ENCODE peak calls at places on chromosome 10, in seven cellular contexts. R is cardiac muscle cell, K is colonic mucosa, V is cardiac fibroblast, E is MM.1S, A is AG09309, D is astrocyte of the cerebellum. T is an unnamed sample.

GRCh38 chr10:13099666-13100348 is at the start of gene OPTN:
- DNase-seq in R (peak), K (peak), V (peak), E (peak), A (no peak), D (peak), T (peak)

GRCh38 chr10:128734161-128734560 is 607.9 kb upstream of the MKI67 start:
- DNase-seq in R (no peak), K (no peak), V (no peak), E (no peak), A (no peak), D (no peak), T (no peak)

GRCh38 chr10:69634759-69635425 is 4.8 kb downstream of the FAM241B start:
- DNase-seq in R (no peak), K (no peak), V (no peak), E (no peak), A (no peak), D (no peak), T (no peak)

GRCh38 chr10:12434277-12434676 is 84.9 kb downstream of the CAMK1D start:
- DNase-seq in R (no peak), K (no peak), V (no peak), E (no peak), A (no peak), D (no peak), T (no peak)

GRCh38 chr10:8138471-8138870 is 84.0 kb downstream of the GATA3 start:
- DNase-seq in R (no peak), K (no peak), V (peak), E (no peak), A (peak), D (no peak), T (no peak)

GRCh38 chr10:74650613-74651012 is 175.8 kb upstream of the KAT6B start:
- DNase-seq in R (no peak), K (no peak), V (no peak), E (no peak), A (no peak), D (no peak), T (no peak)

GRCh38 chr10:127880557-127880956 is 12.2 kb downstream of the CLRN3 start:
- DNase-seq in R (no peak), K (peak), V (no peak), E (peak), A (no peak), D (no peak), T (no peak)

GRCh38 chr10:12499587-12499986 is 150.2 kb downstream of the CAMK1D start:
- DNase-seq in R (no peak), K (no peak), V (no peak), E (no peak), A (no peak), D (no peak), T (no peak)

GRCh38 chr10:79081353-79082034 is 12.7 kb downstream of the ZMIZ1 start:
- DNase-seq in R (no peak), K (no peak), V (peak), E (no peak), A (peak), D (peak), T (peak)

GRCh38 chr10:123886292-123886691 is 5.3 kb downstream of the CPXM2 start:
- DNase-seq in R (no peak), K (no peak), V (no peak), E (no peak), A (no peak), D (no peak), T (no peak)

GRCh38 chr10:374354-374753 is 239.1 kb downstream of the ZMYND11 start:
- DNase-seq in R (no peak), K (no peak), V (no peak), E (no peak), A (no peak), D (no peak), T (no peak)

GRCh38 chr10:29067161-29067560 is 221.7 kb upstream of the LYZL1 start:
- DNase-seq in R (peak), K (no peak), V (peak), E (no peak), A (peak), D (peak), T (no peak)

GRCh38 chr10:100999742-101000601 is at the start of gene LZTS2:
- DNase-seq in R (peak), K (no peak), V (no peak), E (peak), A (no peak), D (no peak), T (no peak)

GRCh38 chr10:92142512-92142911 is 148.4 kb downstream of the CPEB3 start:
- DNase-seq in R (no peak), K (no peak), V (no peak), E (no peak), A (no peak), D (no peak), T (no peak)

GRCh38 chr10:2106641-2107040 is 369.3 kb upstream of the ADARB2 start:
- DNase-seq in R (no peak), K (no peak), V (no peak), E (no peak), A (no peak), D (no peak), T (no peak)

GRCh38 chr10:1089017-1089689 is 33.0 kb downstream of the WDR37 start:
- DNase-seq in R (no peak), K (no peak), V (no peak), E (no peak), A (no peak), D (no peak), T (no peak)

GRCh38 chr10:48839809-48840679 is 99.6 kb downstream of the LRRC18 start:
- DNase-seq in R (no peak), K (no peak), V (no peak), E (no peak), A (no peak), D (no peak), T (no peak)

GRCh38 chr10:109114578-109114977 is 808.7 kb downstream of the XPNPEP1 start:
- DNase-seq in R (no peak), K (no peak), V (no peak), E (no peak), A (no peak), D (no peak), T (no peak)

GRCh38 chr10:98340261-98340675 is 72.3 kb upstream of the LOXL4 start:
- DNase-seq in R (peak), K (no peak), V (peak), E (peak), A (no peak), D (no peak), T (no peak)

GRCh38 chr10:65571011-65571570 is 1354.7 kb upstream of the LRRTM3 start:
- DNase-seq in R (no peak), K (peak), V (peak), E (no peak), A (no peak), D (no peak), T (no peak)

GRCh38 chr10:65565246-65565645 is 1360.6 kb upstream of the LRRTM3 start:
- DNase-seq in R (no peak), K (no peak), V (no peak), E (no peak), A (no peak), D (no peak), T (no peak)

GRCh38 chr10:65566906-65567305 is 1358.9 kb upstream of the LRRTM3 start:
- DNase-seq in R (no peak), K (no peak), V (no peak), E (no peak), A (no peak), D (no peak), T (no peak)

GRCh38 chr10:65570143-65571010 is 1355.5 kb upstream of the LRRTM3 start:
- DNase-seq in R (peak), K (peak), V (peak), E (no peak), A (no peak), D (peak), T (no peak)
- H3K4me3 ChIP-seq in R (peak), K (peak), V (peak), E (no peak), A (peak), D (peak), T (peak)

DNA sequence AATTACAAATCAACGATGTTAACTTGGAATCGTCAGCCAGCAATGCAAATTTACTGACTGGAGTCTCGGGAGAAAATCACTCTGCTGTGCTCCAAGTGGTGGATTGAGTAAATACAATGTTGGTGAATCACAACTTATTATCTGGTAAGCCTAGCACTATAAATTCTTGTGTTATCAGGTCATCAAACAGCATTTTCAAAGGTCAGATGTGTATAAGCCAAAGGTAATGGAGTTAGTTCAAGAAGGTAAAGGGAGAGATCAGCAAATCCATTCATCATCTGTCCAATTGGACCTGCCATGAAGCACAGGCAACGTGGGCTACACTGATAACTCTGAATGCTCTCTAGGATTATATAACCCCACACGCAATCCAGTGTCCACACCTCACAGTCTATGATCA is 13.9 kb downstream of the CUBN start:
- DNase-seq in R (no peak), K (no peak), V (peak), E (no peak), A (no peak), D (no peak), T (no peak)
- TF ChIP-seq CTCF in R (peak), K (no peak), V (no peak), E (no peak), A (peak), D (peak), T (no peak)

DNA sequence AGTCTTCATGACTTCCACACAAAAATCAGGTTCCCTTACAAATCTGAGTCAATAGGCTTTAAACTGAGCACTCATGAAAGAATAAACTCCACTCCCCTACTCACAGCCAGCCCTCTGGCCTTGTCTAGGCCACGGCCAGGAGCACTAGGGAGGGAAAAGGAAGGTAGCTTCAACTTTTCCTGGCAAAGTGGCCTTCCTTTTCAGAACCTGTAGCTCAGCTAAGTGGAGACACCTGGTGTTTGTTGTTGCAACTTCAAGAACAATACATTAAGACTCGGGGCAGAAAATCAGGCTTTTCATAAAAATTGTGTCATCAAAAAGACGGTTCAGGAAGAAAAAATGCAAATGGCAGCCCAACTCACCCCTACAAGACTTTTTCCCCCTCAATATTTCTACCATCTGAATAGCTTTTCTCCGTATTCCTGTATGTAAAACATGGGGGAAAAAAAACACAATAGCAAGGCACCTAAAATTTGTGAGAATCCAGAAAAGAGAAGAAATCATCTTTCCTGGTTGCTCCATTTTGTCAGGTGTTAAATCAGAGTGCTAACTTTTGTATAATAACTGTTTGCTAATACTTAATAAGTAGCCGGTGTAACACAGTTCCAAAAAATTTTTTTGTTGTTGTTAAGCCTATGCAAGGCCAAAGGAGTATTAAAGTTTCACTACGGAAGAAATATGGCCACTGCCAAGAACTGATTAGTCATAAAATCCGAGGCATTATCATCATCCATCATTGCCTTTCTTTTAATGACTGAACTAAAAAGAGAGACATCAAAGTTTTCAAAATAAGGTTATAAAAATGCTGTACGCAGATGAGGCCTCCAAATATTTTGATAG is 66.2 kb upstream of the ARID5B start:
- DNase-seq in R (peak), K (no peak), V (peak), E (peak), A (no peak), D (peak), T (no peak)
- H3K4me3 ChIP-seq in R (no peak), K (no peak), V (no peak), E (no peak), A (no peak), D (no peak), T (no peak)

GRCh38 chr10:63671317-63671937 is 150.2 kb downstream of the REEP3 start:
- DNase-seq in R (no peak), K (no peak), V (peak), E (no peak), A (peak), D (peak), T (peak)
- TF ChIP-seq CTCF in R (no peak), K (no peak), V (no peak), E (no peak), A (no peak), D (no peak), T (no peak)